ENCODE peak calls at places on chromosomes 12 and 14, in five cellular contexts. L is nucleus accumbens; R is activated naive CD4-positive, alpha-beta T cell; T is astrocyte of the spinal cord; K is glomerular endothelial cell. F is an unnamed sample.

GRCh38 chr12:11705010-11705409 is 55.5 kb downstream of the ETV6 start:
- DNase-seq in L (no peak), R (no peak), T (peak; percentile 91), K (no peak), F (no peak)

GRCh38 chr12:2520722-2521246 is 274.0 kb upstream of the FKBP4 start:
- DNase-seq in L (no peak), R (no peak), T (no peak), K (no peak), F (no peak)

GRCh38 chr14:34223302-34224150 is 238.5 kb downstream of the SPTSSA start:
- DNase-seq in L (no peak), R (no peak), T (no peak), K (no peak), F (peak; percentile 4)

GRCh38 chr12:55720894-55721444 is 776 bp downstream of the RDH5 start:
- DNase-seq in L (peak; percentile 57), R (no peak), T (peak; percentile 94), K (no peak), F (peak; percentile 47)

GRCh38 chr14:57751400-57751799 is 114.5 kb downstream of the SLC35F4 start:
- DNase-seq in L (no peak), R (no peak), T (no peak), K (no peak), F (no peak)

GRCh38 chr14:73740921-73741326 is 26.7 kb upstream of the PNMA1 start:
- DNase-seq in L (no peak), R (no peak), T (peak; percentile 35), K (no peak), F (no peak)

GRCh38 chr12:120866143-120866542 is 38.0 kb downstream of the SPPL3 start:
- DNase-seq in L (no peak), R (no peak), T (no peak), K (no peak), F (no peak)

GRCh38 chr12:132456944-132457495 is 32.9 kb upstream of the FBRSL1 start:
- DNase-seq in L (no peak), R (no peak), T (no peak), K (no peak), F (no peak)

GRCh38 chr12:50218386-50218785 is 51.2 kb upstream of the CERS5 start:
- DNase-seq in L (no peak), R (no peak), T (no peak), K (no peak), F (no peak)

GRCh38 chr12:5480218-5480952 is 48.5 kb downstream of the NTF3 start:
- DNase-seq in L (no peak), R (no peak), T (no peak), K (no peak), F (no peak)

GRCh38 chr14:104149617-104150141 is 11.3 kb downstream of the KIF26A start:
- DNase-seq in L (no peak), R (no peak), T (peak; percentile 72), K (no peak), F (peak; percentile 73)

GRCh38 chr12:122969657-122970056 is 3.4 kb upstream of the ABCB9 start:
- DNase-seq in L (no peak), R (no peak), T (no peak), K (no peak), F (no peak)

GRCh38 chr14:71290960-71291466 is 383.8 kb downstream of the PCNX1 start:
- DNase-seq in L (peak; percentile 53), R (no peak), T (peak; percentile 90), K (peak; percentile 66), F (peak; percentile 86)

GRCh38 chr12:6699989-6700645 is 498 bp downstream of the PIANP start:
- DNase-seq in L (peak; percentile 60), R (no peak), T (no peak), K (no peak), F (no peak)

GRCh38 chr14:24411468-24412454 is 13.0 kb downstream of the NYNRIN start:
- DNase-seq in L (no peak), R (no peak), T (peak; percentile 54), K (no peak), F (peak; percentile 46)

GRCh38 chr12:109738209-109738608 is 24.6 kb downstream of the FAM222A start:
- DNase-seq in L (no peak), R (no peak), T (no peak), K (no peak), F (no peak)

GRCh38 chr14:24078146-24078545 is 6.8 kb downstream of the CPNE6 start:
- DNase-seq in L (no peak), R (no peak), T (no peak), K (no peak), F (no peak)

GRCh38 chr14:71918955-71919354 is 13.3 kb upstream of the RGS6 start:
- DNase-seq in L (no peak), R (no peak), T (no peak), K (no peak), F (no peak)

GRCh38 chr12:76236640-76237039 is 111.6 kb downstream of the BBS10 start:
- DNase-seq in L (no peak), R (no peak), T (peak; percentile 25), K (no peak), F (no peak)

GRCh38 chr12:48197967-48198618 is 5.0 kb downstream of the OR10AD1 start:
- DNase-seq in L (peak; percentile 92), R (peak; percentile 66), T (peak; percentile 94), K (peak; percentile 80), F (peak; percentile 87)

F was measured in RPMI8226.